ENCODE peak calls at places on chromosomes 3 and 15, in seven cellular contexts. W is mesenteric fat pad, M is dorsolateral prefrontal cortex, L is omental fat pad, P is brain microvascular endothelial cell, R is NCI-H446, Q is C1 segment of cervical spinal cord. B is an unnamed sample.

GRCh38 chr3:16402451-16402850 is 111.0 kb downstream of the RFTN1 start:
- DNase-seq in W (no peak), R (no peak), L (no peak), M (no peak), Q (no peak), P (no peak), B (no peak)

GRCh38 chr3:157376596-157377300 is 59.9 kb upstream of the PTX3 start:
- DNase-seq in Q (no peak), L (no peak), R (peak), M (no peak), W (no peak), P (no peak), B (no peak)

GRCh38 chr3:128266453-128266852 is 113.2 kb downstream of the EEFSEC start:
- DNase-seq in P (no peak), L (no peak), R (no peak), Q (no peak), W (no peak), M (no peak), B (peak)

GRCh38 chr15:61299060-61299763 is 70.1 kb upstream of the RORA start:
- DNase-seq in R (no peak), M (no peak), W (no peak), P (no peak), L (no peak), Q (no peak), B (no peak)

GRCh38 chr3:129942296-129942695 is 32.2 kb upstream of the TRH start:
- DNase-seq in R (peak), L (peak), M (peak), Q (peak), W (no peak), P (peak), B (peak)

GRCh38 chr3:55440406-55440708 is 46.7 kb downstream of the WNT5A start:
- DNase-seq in W (no peak), L (no peak), M (no peak), Q (no peak), P (no peak), R (no peak), B (no peak)

GRCh38 chr3:9902372-9903237 is at the start of gene IL17RE:
- DNase-seq in Q (no peak), L (no peak), R (no peak), P (no peak), W (no peak), M (no peak), B (peak)

GRCh38 chr15:67006089-67007065 is 59.0 kb upstream of the SMAD3 start:
- DNase-seq in W (no peak), Q (no peak), P (no peak), R (no peak), L (no peak), M (no peak), B (no peak)

GRCh38 chr3:196398782-196399181 is 33.4 kb downstream of the UBXN7 start:
- DNase-seq in L (no peak), P (peak), R (no peak), W (no peak), M (no peak), Q (no peak), B (no peak)

GRCh38 chr3:121072128-121072527 is 164.1 kb downstream of the STXBP5L start:
- DNase-seq in P (no peak), W (no peak), R (peak), L (no peak), M (no peak), Q (no peak), B (peak)

GRCh38 chr3:132395126-132395525 is 22.2 kb upstream of the DNAJC13 start:
- DNase-seq in M (no peak), Q (no peak), P (no peak), W (no peak), L (no peak), R (no peak), B (no peak)

GRCh38 chr15:92152983-92153382 is 240.7 kb upstream of the ST8SIA2 start:
- DNase-seq in Q (no peak), R (no peak), P (no peak), L (no peak), W (no peak), M (no peak), B (no peak)

GRCh38 chr3:126954141-126954845 is 28.6 kb upstream of the PLXNA1 start:
- DNase-seq in L (no peak), M (no peak), Q (no peak), W (no peak), P (no peak), R (no peak), B (no peak)

GRCh38 chr15:85910796-85911195 is 116.1 kb upstream of the KLHL25 start:
- DNase-seq in W (no peak), L (no peak), Q (no peak), M (no peak), P (no peak), R (no peak), B (no peak)

GRCh38 chr15:34855397-34855796 is 60.0 kb upstream of the ACTC1 start:
- DNase-seq in M (no peak), P (no peak), Q (no peak), W (no peak), R (peak), L (no peak), B (peak)